ENCODE peak calls at places on chromosome 10, in eight cellular contexts. One of them, this sample, is unnamed.

GRCh38 chr10:36450385-36450784 is 675.0 kb upstream of the ANKRD30A start:
- DNase-seq in suprapubic skin: no peak
- DNase-seq in esophagus muscularis mucosa: no peak
- DNase-seq in GM12878: no peak
- DNase-seq in SK-N-SH: no peak
- DNase-seq in transverse colon: no peak
- DNase-seq in sigmoid colon: peak
- DNase-seq in K562: no peak
- DNase-seq in this sample: no peak

GRCh38 chr10:102645741-102646609 is 1.7 kb downstream of the TRIM8 start:
- DNase-seq in sigmoid colon: peak
- DNase-seq in GM12878: peak
- DNase-seq in SK-N-SH: peak
- DNase-seq in suprapubic skin: peak
- DNase-seq in esophagus muscularis mucosa: peak
- DNase-seq in transverse colon: peak
- DNase-seq in K562: peak
- DNase-seq in this sample: peak

GRCh38 chr10:112775347-112775746 is 174.7 kb upstream of the TCF7L2 start:
- DNase-seq in esophagus muscularis mucosa: peak
- DNase-seq in GM12878: no peak
- DNase-seq in K562: no peak
- DNase-seq in suprapubic skin: no peak
- DNase-seq in SK-N-SH: no peak
- DNase-seq in transverse colon: no peak
- DNase-seq in sigmoid colon: no peak
- DNase-seq in this sample: no peak

GRCh38 chr10:111158601-111159000 is 81.8 kb downstream of the ADRA2A start:
- DNase-seq in GM12878: no peak
- DNase-seq in sigmoid colon: no peak
- DNase-seq in transverse colon: no peak
- DNase-seq in suprapubic skin: no peak
- DNase-seq in K562: no peak
- DNase-seq in SK-N-SH: no peak
- DNase-seq in esophagus muscularis mucosa: no peak
- DNase-seq in this sample: no peak

GRCh38 chr10:31866118-31866670 is 62.4 kb downstream of the ARHGAP12 start:
- DNase-seq in sigmoid colon: no peak
- DNase-seq in transverse colon: peak
- DNase-seq in K562: no peak
- DNase-seq in SK-N-SH: no peak
- DNase-seq in esophagus muscularis mucosa: no peak
- DNase-seq in GM12878: no peak
- DNase-seq in suprapubic skin: no peak
- DNase-seq in this sample: no peak

GRCh38 chr10:75023074-75023473 is 88.4 kb upstream of the SAMD8 start:
- DNase-seq in K562: no peak
- DNase-seq in GM12878: no peak
- DNase-seq in esophagus muscularis mucosa: no peak
- DNase-seq in SK-N-SH: no peak
- DNase-seq in suprapubic skin: no peak
- DNase-seq in transverse colon: no peak
- DNase-seq in sigmoid colon: no peak
- DNase-seq in this sample: no peak

GRCh38 chr10:103580011-103580410 is 86.5 kb downstream of the NEURL1 start:
- DNase-seq in GM12878: no peak
- DNase-seq in esophagus muscularis mucosa: no peak
- DNase-seq in suprapubic skin: no peak
- DNase-seq in K562: no peak
- DNase-seq in sigmoid colon: no peak
- DNase-seq in transverse colon: no peak
- DNase-seq in SK-N-SH: no peak
- DNase-seq in this sample: no peak

GRCh38 chr10:130364631-130365030 is 228.4 kb downstream of the GLRX3 start:
- DNase-seq in SK-N-SH: no peak
- DNase-seq in GM12878: no peak
- DNase-seq in esophagus muscularis mucosa: no peak
- DNase-seq in sigmoid colon: no peak
- DNase-seq in transverse colon: no peak
- DNase-seq in suprapubic skin: peak
- DNase-seq in K562: no peak
- DNase-seq in this sample: no peak

GRCh38 chr10:54958844-54959243 is 157.8 kb upstream of the PCDH15 start:
- DNase-seq in sigmoid colon: no peak
- DNase-seq in K562: no peak
- DNase-seq in SK-N-SH: no peak
- DNase-seq in transverse colon: no peak
- DNase-seq in GM12878: no peak
- DNase-seq in suprapubic skin: no peak
- DNase-seq in esophagus muscularis mucosa: no peak
- DNase-seq in this sample: no peak

GRCh38 chr10:29646238-29646902 is 11.6 kb upstream of the SVIL start:
- DNase-seq in K562: no peak
- DNase-seq in sigmoid colon: peak
- DNase-seq in SK-N-SH: peak
- DNase-seq in GM12878: no peak
- DNase-seq in transverse colon: no peak
- DNase-seq in esophagus muscularis mucosa: no peak
- DNase-seq in suprapubic skin: no peak
- DNase-seq in this sample: no peak

GRCh38 chr10:76397210-76397881 is 965.9 kb downstream of the LRMDA start:
- DNase-seq in suprapubic skin: no peak
- DNase-seq in esophagus muscularis mucosa: no peak
- DNase-seq in K562: no peak
- DNase-seq in SK-N-SH: no peak
- DNase-seq in sigmoid colon: peak
- DNase-seq in transverse colon: no peak
- DNase-seq in GM12878: no peak
- DNase-seq in this sample: no peak

GRCh38 chr10:91883549-91884542 is 25.4 kb downstream of the FGFBP3 start:
- DNase-seq in K562: no peak
- DNase-seq in GM12878: no peak
- DNase-seq in esophagus muscularis mucosa: no peak
- DNase-seq in suprapubic skin: no peak
- DNase-seq in sigmoid colon: no peak
- DNase-seq in transverse colon: no peak
- DNase-seq in SK-N-SH: no peak
- DNase-seq in this sample: peak

GRCh38 chr10:70317943-70318318 is 34.1 kb upstream of the NPFFR1 start:
- DNase-seq in GM12878: no peak
- DNase-seq in suprapubic skin: no peak
- DNase-seq in esophagus muscularis mucosa: no peak
- DNase-seq in K562: no peak
- DNase-seq in transverse colon: no peak
- DNase-seq in SK-N-SH: no peak
- DNase-seq in sigmoid colon: no peak
- DNase-seq in this sample: no peak

GRCh38 chr10:90197766-90198165 is 496.4 kb downstream of the KIF20B start:
- DNase-seq in K562: no peak
- DNase-seq in GM12878: no peak
- DNase-seq in suprapubic skin: no peak
- DNase-seq in esophagus muscularis mucosa: no peak
- DNase-seq in SK-N-SH: no peak
- DNase-seq in transverse colon: no peak
- DNase-seq in sigmoid colon: no peak
- DNase-seq in this sample: no peak

DNA sequence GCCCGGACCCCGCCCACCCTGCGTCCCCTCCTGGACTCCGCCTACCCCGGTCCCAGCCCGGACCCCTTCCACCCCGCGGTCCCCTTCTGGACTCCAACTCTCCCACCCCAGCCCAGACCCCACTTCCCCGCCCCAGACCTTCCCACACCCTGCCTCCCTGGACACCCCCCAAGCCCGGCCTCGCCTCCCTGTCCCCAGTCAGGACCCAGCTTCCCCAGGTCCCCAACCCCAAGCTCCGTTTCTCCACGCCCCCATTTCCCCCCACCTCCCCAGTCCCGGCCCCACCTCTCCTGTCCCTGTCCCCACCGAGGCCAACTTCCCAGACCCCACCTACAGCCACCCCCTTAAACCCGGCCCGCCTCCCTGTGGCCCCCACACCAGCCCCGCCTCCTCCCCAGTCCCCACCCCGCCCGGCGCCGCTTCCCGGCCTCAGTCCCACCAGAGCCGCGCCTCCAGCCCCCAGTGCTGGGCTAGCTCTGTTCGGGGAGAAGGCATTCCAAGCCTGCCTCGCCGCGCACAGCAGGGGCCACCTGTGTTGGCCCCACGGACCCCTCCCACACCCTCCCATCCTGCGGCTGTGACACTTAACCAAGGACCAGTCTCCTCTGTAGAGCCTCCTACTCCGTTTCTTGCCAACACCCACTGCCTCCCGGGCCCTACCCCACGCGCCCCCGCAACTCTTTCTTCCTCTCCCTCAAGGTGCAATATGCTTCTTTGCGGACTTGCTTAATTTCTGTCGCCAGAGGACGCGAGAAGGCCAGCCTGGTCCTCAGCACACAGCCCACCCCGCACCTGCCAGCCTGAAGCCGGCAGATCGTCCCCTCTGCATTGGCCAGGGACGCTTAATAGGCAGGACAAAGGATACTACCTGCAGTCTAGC is 736 bp upstream of the ITIH5 start:
- DNase-seq in esophagus muscularis mucosa: no peak
- DNase-seq in SK-N-SH: peak
- DNase-seq in GM12878: no peak
- DNase-seq in K562: no peak
- DNase-seq in sigmoid colon: peak
- DNase-seq in suprapubic skin: no peak
- DNase-seq in transverse colon: no peak
- DNase-seq in this sample: no peak
- H3K4me3 ChIP-seq in esophagus muscularis mucosa: peak
- H3K4me3 ChIP-seq in SK-N-SH: no peak
- H3K4me3 ChIP-seq in GM12878: no peak
- H3K4me3 ChIP-seq in K562: no peak
- H3K4me3 ChIP-seq in sigmoid colon: peak
- H3K4me3 ChIP-seq in suprapubic skin: peak
- H3K4me3 ChIP-seq in transverse colon: peak
- H3K4me3 ChIP-seq in this sample: peak

DNA sequence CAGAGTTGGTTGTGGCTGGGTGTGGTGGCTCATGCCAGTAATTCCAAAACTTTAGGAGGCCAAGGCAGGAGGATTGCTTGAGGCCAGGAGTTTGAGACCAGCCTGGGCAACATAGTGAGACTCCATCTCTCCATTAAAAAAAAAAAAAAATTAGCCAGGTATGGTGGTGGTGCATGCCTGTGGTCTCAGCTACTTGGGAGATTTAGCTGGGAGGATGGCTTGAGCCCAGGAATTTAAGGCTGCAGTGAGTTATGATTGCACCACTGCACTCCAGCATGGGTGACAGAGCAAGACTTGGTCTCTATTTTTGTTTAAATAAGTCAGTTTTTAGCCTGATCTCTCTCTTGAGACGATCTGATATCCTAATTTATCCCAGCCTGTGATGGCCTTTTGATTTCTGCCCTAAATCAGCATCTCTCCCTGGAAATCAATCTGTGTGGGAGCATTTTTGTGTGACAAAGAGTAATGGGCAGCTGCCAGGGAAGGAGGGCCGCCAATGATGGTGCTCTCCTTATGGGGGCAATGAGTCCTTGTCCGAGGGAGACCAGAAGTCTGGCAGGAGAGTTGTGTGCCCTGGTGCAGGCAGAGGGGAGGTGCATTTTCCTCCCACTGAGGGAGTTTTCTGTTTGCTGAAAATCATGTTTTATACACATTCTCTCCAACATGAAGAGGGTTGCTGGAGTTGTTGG is 111.0 kb downstream of the NRP1 start:
- DNase-seq in suprapubic skin: no peak
- DNase-seq in transverse colon: no peak
- DNase-seq in GM12878: no peak
- DNase-seq in K562: no peak
- DNase-seq in sigmoid colon: no peak
- DNase-seq in esophagus muscularis mucosa: no peak
- DNase-seq in SK-N-SH: no peak
- DNase-seq in this sample: no peak
- TF ChIP-seq EP300 in suprapubic skin: no peak
- TF ChIP-seq EP300 in transverse colon: no peak
- TF ChIP-seq EP300 in GM12878: no peak
- TF ChIP-seq EP300 in K562: no peak
- TF ChIP-seq EP300 in sigmoid colon: no peak
- TF ChIP-seq EP300 in esophagus muscularis mucosa: no peak
- TF ChIP-seq EP300 in SK-N-SH: no peak
- TF ChIP-seq EP300 in this sample: no peak

GRCh38 chr10:71963351-71963755 is 842 bp upstream of the CHST3 start:
- DNase-seq in sigmoid colon: peak
- DNase-seq in K562: no peak
- DNase-seq in esophagus muscularis mucosa: no peak
- DNase-seq in suprapubic skin: no peak
- DNase-seq in GM12878: no peak
- DNase-seq in SK-N-SH: no peak
- DNase-seq in transverse colon: no peak
- DNase-seq in this sample: no peak
- TF ChIP-seq POLR2AphosphoS5 in sigmoid colon: peak
- TF ChIP-seq POLR2AphosphoS5 in K562: no peak
- TF ChIP-seq POLR2AphosphoS5 in esophagus muscularis mucosa: peak
- TF ChIP-seq POLR2AphosphoS5 in suprapubic skin: no peak
- TF ChIP-seq POLR2AphosphoS5 in GM12878: no peak
- TF ChIP-seq POLR2AphosphoS5 in SK-N-SH: no peak
- TF ChIP-seq POLR2AphosphoS5 in transverse colon: peak
- TF ChIP-seq POLR2AphosphoS5 in this sample: peak

DNA sequence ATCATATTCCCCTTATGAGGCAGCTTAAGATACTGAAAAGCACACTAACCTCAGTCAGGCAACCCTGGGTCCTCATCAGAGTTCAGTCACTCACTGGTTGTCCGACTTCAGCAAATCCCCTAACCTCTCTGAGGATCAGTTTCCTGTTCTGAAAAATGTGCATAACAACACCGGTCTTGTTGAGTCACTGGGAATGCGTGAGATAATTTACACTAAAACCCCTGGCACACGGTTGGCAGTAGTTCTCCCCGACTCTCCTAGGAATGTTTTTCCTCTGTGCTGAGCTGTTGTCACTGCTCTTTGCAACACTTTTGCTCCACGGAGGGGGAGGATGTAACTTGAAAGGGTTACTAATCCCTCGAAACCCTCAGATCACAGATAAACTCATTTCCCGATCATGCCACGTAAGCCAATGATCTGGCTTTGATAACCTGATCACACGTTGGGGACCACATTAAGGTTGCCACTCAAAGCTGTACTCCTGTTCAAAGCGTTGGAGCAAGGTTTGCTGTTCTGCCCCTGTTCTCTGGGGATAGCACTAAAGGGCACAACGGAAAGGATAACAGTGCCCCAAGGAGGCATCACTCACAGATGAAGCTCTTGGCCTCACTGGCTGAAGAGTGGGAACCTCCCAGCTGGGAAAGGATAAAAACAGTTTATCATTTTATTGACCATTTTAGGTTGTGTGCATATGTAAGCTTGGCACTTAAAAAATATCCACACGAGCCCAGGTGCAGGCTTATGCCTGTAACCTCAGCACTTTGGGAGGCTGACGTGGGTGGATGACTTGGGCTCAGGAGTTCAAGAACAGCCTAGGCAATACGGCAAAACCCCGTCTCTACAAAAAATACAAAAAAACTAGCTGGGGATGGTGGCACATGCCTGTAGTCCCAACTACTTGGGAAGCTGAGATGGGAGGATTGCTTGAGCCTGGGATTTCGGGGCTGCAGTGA is 5.0 kb upstream of the RBM17 start:
- DNase-seq in sigmoid colon: no peak
- DNase-seq in GM12878: no peak
- DNase-seq in transverse colon: no peak
- DNase-seq in SK-N-SH: no peak
- DNase-seq in esophagus muscularis mucosa: no peak
- DNase-seq in suprapubic skin: no peak
- DNase-seq in K562: no peak
- DNase-seq in this sample: no peak
- H3K4me3 ChIP-seq in sigmoid colon: no peak
- H3K4me3 ChIP-seq in GM12878: no peak
- H3K4me3 ChIP-seq in transverse colon: no peak
- H3K4me3 ChIP-seq in SK-N-SH: no peak
- H3K4me3 ChIP-seq in esophagus muscularis mucosa: no peak
- H3K4me3 ChIP-seq in suprapubic skin: no peak
- H3K4me3 ChIP-seq in K562: no peak
- H3K4me3 ChIP-seq in this sample: no peak

This sample was measured in stomach.